ENCODE peak calls at places on chromosome 14, in six cellular contexts. T is mammary epithelial cell; Q is lower lobe of right lung; D is CD8-positive, alpha-beta T cell; O is CD8-positive, alpha-beta memory T cell; F is PC-3. E is an unnamed sample. For H3K9me3 and H3K4me1, the result is how much of the 10 kb centered on the place peaks cover.

GRCh38 chr14:101291390-101291789 is 269.9 kb upstream of the DIO3 start:
- DNase-seq in T (no peak), Q (no peak), D (no peak), O (no peak), F (no peak), E (no peak)

GRCh38 chr14:76947078-76947837 is 81.2 kb downstream of the IRF2BPL start:
- DNase-seq in T (peak), Q (peak), D (peak), O (peak), F (peak), E (peak)

GRCh38 chr14:61470954-61471279 is 149.5 kb downstream of the PRKCH start:
- DNase-seq in T (no peak), Q (no peak), D (no peak), O (no peak), F (no peak), E (no peak)

GRCh38 chr14:63564318-63564717 is 21.1 kb upstream of the PPP2R5E start:
- DNase-seq in T (no peak), Q (peak), D (no peak), O (no peak), F (peak), E (no peak)

GRCh38 chr14:102043251-102044025 is 43.4 kb downstream of the HSP90AA1 start:
- DNase-seq in T (no peak), Q (no peak), D (no peak), O (no peak), F (peak), E (no peak)

GRCh38 chr14:48398675-48399282 is 723.4 kb upstream of the MDGA2 start:
- DNase-seq in T (peak), Q (no peak), D (no peak), O (no peak), F (peak), E (no peak)

GRCh38 chr14:71243697-71244096 is 336.4 kb downstream of the PCNX1 start:
- DNase-seq in T (no peak), Q (no peak), D (no peak), O (no peak), F (no peak), E (no peak)

GRCh38 chr14:86654558-86655184 is 1124.7 kb downstream of the FLRT2 start:
- DNase-seq in T (peak), Q (peak), D (no peak), O (no peak), F (peak), E (peak)

GRCh38 chr14:105971593-105972500 is 445.5 kb downstream of the TMEM121 start:
- DNase-seq in T (no peak), Q (no peak), D (no peak), O (no peak), F (no peak), E (no peak)

GRCh38 chr14:105962532-105962931 is 436.1 kb downstream of the TMEM121 start:
- DNase-seq in T (no peak), Q (no peak), D (no peak), O (no peak), F (no peak), E (no peak)

GRCh38 chr14:105968291-105968690 is 441.9 kb downstream of the TMEM121 start:
- DNase-seq in T (no peak), Q (no peak), D (no peak), O (no peak), F (no peak), E (no peak)
- H3K9me3 ChIP-seq in T (under half), Q (under half), D (under half), O (under half), F (under half), E (under half)

GRCh38 chr14:103820908-103821307 is 26.5 kb downstream of the PPP1R13B start:
- DNase-seq in T (no peak), Q (no peak), D (no peak), O (no peak), F (no peak), E (no peak)
- H3K4me1 ChIP-seq in T (under half), Q (half or more), D (under half), O (under half), F (under half), E (under half)

GRCh38 chr14:67510121-67510520 is 21.6 kb upstream of the TMEM229B start:
- DNase-seq in T (no peak), Q (no peak), D (no peak), O (no peak), F (no peak), E (no peak)

GRCh38 chr14:67512463-67513134 is 20.5 kb upstream of the PLEKHH1 start:
- DNase-seq in T (no peak), Q (no peak), D (no peak), O (no peak), F (no peak), E (no peak)

GRCh38 chr14:67508973-67509372 is 20.5 kb upstream of the TMEM229B start:
- DNase-seq in T (no peak), Q (no peak), D (no peak), O (no peak), F (no peak), E (no peak)

GRCh38 chr14:67513631-67514108 is 19.4 kb upstream of the PLEKHH1 start:
- DNase-seq in T (no peak), Q (no peak), D (no peak), O (no peak), F (no peak), E (no peak)

GRCh38 chr14:67510836-67511235 is 22.3 kb upstream of the PLEKHH1 start:
- DNase-seq in T (no peak), Q (no peak), D (no peak), O (no peak), F (no peak), E (no peak)
- H3K4me3 ChIP-seq in T (no peak), Q (no peak), D (no peak), O (no peak), F (no peak), E (no peak)

DNA sequence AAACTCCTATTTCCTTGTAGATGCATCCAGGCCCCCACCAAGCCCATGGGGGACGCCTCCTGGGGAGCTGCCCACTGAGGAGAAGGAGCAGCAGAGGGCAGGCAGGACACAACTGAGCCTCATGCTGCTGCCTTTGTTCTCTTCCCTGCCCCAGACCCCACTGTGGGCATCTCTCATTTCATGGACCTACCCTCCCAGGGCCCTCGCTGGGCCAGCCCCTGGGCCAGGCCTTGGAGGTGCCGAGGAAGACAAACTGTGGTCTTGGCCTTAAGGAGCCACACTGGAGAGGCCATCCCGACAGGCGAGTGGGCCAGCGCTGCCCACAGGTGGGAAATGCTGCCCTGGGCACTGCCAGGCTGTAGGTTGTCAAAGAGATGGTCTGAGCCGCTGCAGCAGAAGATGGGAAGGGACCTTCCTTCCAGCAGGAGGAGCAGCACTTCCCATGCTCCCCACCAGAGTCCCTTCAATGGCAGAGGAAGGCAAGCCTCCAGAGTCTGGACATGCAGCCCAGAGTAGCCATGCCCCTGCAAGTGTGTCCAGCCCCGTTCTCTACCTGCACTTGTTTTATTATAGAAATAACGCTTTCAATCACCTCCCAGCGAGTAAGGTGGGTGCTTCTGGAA is 147.4 kb downstream of the BCL11B start:
- DNase-seq in T (no peak), Q (no peak), D (no peak), O (no peak), F (no peak), E (no peak)
- H3K9me3 ChIP-seq in T (under half), Q (under half), D (under half), O (under half), F (under half), E (under half)

GRCh38 chr14:64773577-64773976 is 69.4 kb downstream of the PLEKHG3 start:
- DNase-seq in T (no peak), Q (no peak), D (no peak), O (no peak), F (peak), E (no peak)
- H3K4me1 ChIP-seq in T (under half), Q (under half), D (under half), O (under half), F (under half), E (under half)

E was measured in uterus.